ENCODE peak calls at places on chromosomes 13 and 19, in five cellular contexts. N, D, V, O and W are unnamed samples.

GRCh38 chr13:74026753-74027152 is 107.5 kb downstream of the KLF12 start:
- DNase-seq in N (no peak), D (no peak), V (peak), O (peak), W (no peak)

GRCh38 chr13:25847145-25847544 is 204.7 kb downstream of the SHISA2 start:
- DNase-seq in N (no peak), D (no peak), V (no peak), O (no peak), W (no peak)

GRCh38 chr13:23628765-23629565 is 58.8 kb downstream of the TNFRSF19 start:
- DNase-seq in N (no peak), D (no peak), V (no peak), O (no peak), W (no peak)

GRCh38 chr13:51797664-51798488 is 6.1 kb downstream of the DHRS12 start:
- DNase-seq in N (peak), D (no peak), V (no peak), O (no peak), W (no peak)

GRCh38 chr19:51016798-51017683 is 2.5 kb downstream of the KLK10 start:
- DNase-seq in N (peak), D (peak), V (peak), O (no peak), W (no peak)

GRCh38 chr13:114077121-114077937 is 55.1 kb downstream of the RASA3 start:
- DNase-seq in N (no peak), D (no peak), V (no peak), O (no peak), W (no peak)

GRCh38 chr19:49110567-49110966 is 3.6 kb upstream of the LIN7B start:
- DNase-seq in N (peak), D (peak), V (no peak), O (no peak), W (no peak)

GRCh38 chr19:3324405-3324856 is 42.0 kb upstream of the NFIC start:
- DNase-seq in N (peak), D (peak), V (peak), O (no peak), W (no peak)

GRCh38 chr13:21546372-21546771 is 57.6 kb downstream of the MICU2 start:
- DNase-seq in N (no peak), D (no peak), V (no peak), O (no peak), W (no peak)

GRCh38 chr19:18456974-18457373 is 19.0 kb upstream of the ISYNA1 start:
- DNase-seq in N (peak), D (no peak), V (no peak), O (no peak), W (no peak)

GRCh38 chr19:14943601-14944000 is 2.3 kb downstream of the OR7C2 start:
- DNase-seq in N (no peak), D (peak), V (no peak), O (no peak), W (no peak)

GRCh38 chr13:32381539-32381938 is 46.4 kb downstream of the N4BP2L1 start:
- DNase-seq in N (peak), D (peak), V (no peak), O (no peak), W (no peak)